ENCODE peak calls at places on chromosomes 3 and 15, in seven cellular contexts. One of them, this sample, is unnamed.

GRCh38 chr15:40871749-40872617 is 2.1 kb downstream of the RHOV start:
- DNase-seq in gastrocnemius medialis: no peak
- DNase-seq in H1: no peak
- DNase-seq in suprapubic skin: no peak
- DNase-seq in GM12892: no peak
- DNase-seq in GM12878: peak; percentile 76
- DNase-seq in lower leg skin: no peak
- DNase-seq in this sample: no peak

GRCh38 chr15:96553931-96554330 is 223.4 kb downstream of the NR2F2 start:
- DNase-seq in gastrocnemius medialis: no peak
- DNase-seq in H1: no peak
- DNase-seq in suprapubic skin: no peak
- DNase-seq in GM12892: no peak
- DNase-seq in GM12878: no peak
- DNase-seq in lower leg skin: no peak
- DNase-seq in this sample: no peak

GRCh38 chr3:47781326-47781684 is 388 bp downstream of the SMARCC1 start:
- DNase-seq in gastrocnemius medialis: peak; percentile 38
- DNase-seq in H1: no peak
- DNase-seq in suprapubic skin: peak; percentile 82
- DNase-seq in GM12892: peak; percentile 45
- DNase-seq in GM12878: no peak
- DNase-seq in lower leg skin: peak; percentile 51
- DNase-seq in this sample: peak; percentile 69

GRCh38 chr15:100918690-100919480 is at the start of gene LRRK1:
- DNase-seq in gastrocnemius medialis: no peak
- DNase-seq in H1: no peak
- DNase-seq in suprapubic skin: no peak
- DNase-seq in GM12892: peak; percentile 60
- DNase-seq in GM12878: no peak
- DNase-seq in lower leg skin: no peak
- DNase-seq in this sample: peak; percentile 28

GRCh38 chr3:42681361-42682038 is 3.8 kb upstream of the KLHL40 start:
- DNase-seq in gastrocnemius medialis: no peak
- DNase-seq in H1: no peak
- DNase-seq in suprapubic skin: peak; percentile 42
- DNase-seq in GM12892: no peak
- DNase-seq in GM12878: no peak
- DNase-seq in lower leg skin: no peak
- DNase-seq in this sample: no peak

GRCh38 chr15:29045717-29046116 is 159.9 kb downstream of the APBA2 start:
- DNase-seq in gastrocnemius medialis: no peak
- DNase-seq in H1: no peak
- DNase-seq in suprapubic skin: no peak
- DNase-seq in GM12892: no peak
- DNase-seq in GM12878: no peak
- DNase-seq in lower leg skin: no peak
- DNase-seq in this sample: no peak

GRCh38 chr3:42498791-42499477 is 3.5 kb upstream of the VIPR1 start:
- DNase-seq in gastrocnemius medialis: no peak
- DNase-seq in H1: no peak
- DNase-seq in suprapubic skin: peak; percentile 46
- DNase-seq in GM12892: no peak
- DNase-seq in GM12878: no peak
- DNase-seq in lower leg skin: peak; percentile 13
- DNase-seq in this sample: no peak

GRCh38 chr3:140522653-140523380 is 155.0 kb upstream of the TRIM42 start:
- DNase-seq in gastrocnemius medialis: no peak
- DNase-seq in H1: no peak
- DNase-seq in suprapubic skin: no peak
- DNase-seq in GM12892: no peak
- DNase-seq in GM12878: no peak
- DNase-seq in lower leg skin: no peak
- DNase-seq in this sample: no peak

GRCh38 chr15:80984856-80985255 is 4.8 kb downstream of the MESD start:
- DNase-seq in gastrocnemius medialis: no peak
- DNase-seq in H1: no peak
- DNase-seq in suprapubic skin: no peak
- DNase-seq in GM12892: no peak
- DNase-seq in GM12878: no peak
- DNase-seq in lower leg skin: peak; percentile 47
- DNase-seq in this sample: peak; percentile 54

GRCh38 chr3:42264399-42265058 is 1.5 kb downstream of the CCK start:
- DNase-seq in gastrocnemius medialis: peak; percentile 14
- DNase-seq in H1: no peak
- DNase-seq in suprapubic skin: no peak
- DNase-seq in GM12892: no peak
- DNase-seq in GM12878: no peak
- DNase-seq in lower leg skin: peak; percentile 33
- DNase-seq in this sample: no peak

GRCh38 chr3:45437388-45437787 is 49.0 kb downstream of the LARS2 start:
- DNase-seq in gastrocnemius medialis: no peak
- DNase-seq in H1: no peak
- DNase-seq in suprapubic skin: no peak
- DNase-seq in GM12892: no peak
- DNase-seq in GM12878: no peak
- DNase-seq in lower leg skin: no peak
- DNase-seq in this sample: no peak

GRCh38 chr3:191070201-191070600 is 128.8 kb upstream of the OSTN start:
- DNase-seq in gastrocnemius medialis: no peak
- DNase-seq in H1: no peak
- DNase-seq in suprapubic skin: no peak
- DNase-seq in GM12892: no peak
- DNase-seq in GM12878: no peak
- DNase-seq in lower leg skin: no peak
- DNase-seq in this sample: no peak

GRCh38 chr3:98966862-98967554 is 65.5 kb upstream of the DCBLD2 start:
- DNase-seq in gastrocnemius medialis: no peak
- DNase-seq in H1: no peak
- DNase-seq in suprapubic skin: no peak
- DNase-seq in GM12892: no peak
- DNase-seq in GM12878: no peak
- DNase-seq in lower leg skin: no peak
- DNase-seq in this sample: no peak

GRCh38 chr3:147298511-147298982 is 107.8 kb downstream of the ZIC4 start:
- DNase-seq in gastrocnemius medialis: no peak
- DNase-seq in H1: no peak
- DNase-seq in suprapubic skin: no peak
- DNase-seq in GM12892: no peak
- DNase-seq in GM12878: no peak
- DNase-seq in lower leg skin: peak; percentile 24
- DNase-seq in this sample: no peak

GRCh38 chr3:121718205-121718846 is 31.2 kb downstream of the GOLGB1 start:
- DNase-seq in gastrocnemius medialis: no peak
- DNase-seq in H1: no peak
- DNase-seq in suprapubic skin: no peak
- DNase-seq in GM12892: no peak
- DNase-seq in GM12878: no peak
- DNase-seq in lower leg skin: no peak
- DNase-seq in this sample: no peak

GRCh38 chr3:171615281-171615680 is 155.1 kb upstream of the TNIK start:
- DNase-seq in gastrocnemius medialis: no peak
- DNase-seq in H1: no peak
- DNase-seq in suprapubic skin: no peak
- DNase-seq in GM12892: no peak
- DNase-seq in GM12878: no peak
- DNase-seq in lower leg skin: no peak
- DNase-seq in this sample: no peak

GRCh38 chr3:112136959-112137693 is 4.1 kb upstream of the GCSAM start:
- DNase-seq in gastrocnemius medialis: no peak
- DNase-seq in H1: peak; percentile 27
- DNase-seq in suprapubic skin: no peak
- DNase-seq in GM12892: no peak
- DNase-seq in GM12878: no peak
- DNase-seq in lower leg skin: no peak
- DNase-seq in this sample: peak; percentile 23

GRCh38 chr15:66588537-66588936 is 22.7 kb upstream of the LCTL start:
- DNase-seq in gastrocnemius medialis: no peak
- DNase-seq in H1: no peak
- DNase-seq in suprapubic skin: no peak
- DNase-seq in GM12892: no peak
- DNase-seq in GM12878: no peak
- DNase-seq in lower leg skin: no peak
- DNase-seq in this sample: no peak
- TF ChIP-seq POLR2A in gastrocnemius medialis: no peak
- TF ChIP-seq POLR2A in H1: no peak
- TF ChIP-seq POLR2A in suprapubic skin: no peak
- TF ChIP-seq POLR2A in GM12892: no peak
- TF ChIP-seq POLR2A in GM12878: no peak
- TF ChIP-seq POLR2A in lower leg skin: no peak
- TF ChIP-seq POLR2A in this sample: no peak

GRCh38 chr3:58351920-58352319 is 19.2 kb downstream of the PXK start:
- DNase-seq in gastrocnemius medialis: no peak
- DNase-seq in H1: no peak
- DNase-seq in suprapubic skin: no peak
- DNase-seq in GM12892: no peak
- DNase-seq in GM12878: no peak
- DNase-seq in lower leg skin: no peak
- DNase-seq in this sample: no peak

GRCh38 chr3:58352624-58353023 is 19.9 kb downstream of the PXK start:
- DNase-seq in gastrocnemius medialis: no peak
- DNase-seq in H1: no peak
- DNase-seq in suprapubic skin: no peak
- DNase-seq in GM12892: no peak
- DNase-seq in GM12878: no peak
- DNase-seq in lower leg skin: no peak
- DNase-seq in this sample: no peak

GRCh38 chr3:58356054-58356453 is 23.4 kb downstream of the PXK start:
- DNase-seq in gastrocnemius medialis: no peak
- DNase-seq in H1: no peak
- DNase-seq in suprapubic skin: no peak
- DNase-seq in GM12892: no peak
- DNase-seq in GM12878: no peak
- DNase-seq in lower leg skin: no peak
- DNase-seq in this sample: no peak

GRCh38 chr3:58355174-58355573 is 22.5 kb downstream of the PXK start:
- DNase-seq in gastrocnemius medialis: no peak
- DNase-seq in H1: no peak
- DNase-seq in suprapubic skin: no peak
- DNase-seq in GM12892: no peak
- DNase-seq in GM12878: no peak
- DNase-seq in lower leg skin: no peak
- DNase-seq in this sample: no peak

GRCh38 chr3:58353722-58354553 is 21.2 kb downstream of the PXK start:
- DNase-seq in gastrocnemius medialis: no peak
- DNase-seq in H1: no peak
- DNase-seq in suprapubic skin: no peak
- DNase-seq in GM12892: no peak
- DNase-seq in GM12878: no peak
- DNase-seq in lower leg skin: no peak
- DNase-seq in this sample: no peak
- TF ChIP-seq POLR2A in gastrocnemius medialis: no peak
- TF ChIP-seq POLR2A in H1: no peak
- TF ChIP-seq POLR2A in suprapubic skin: no peak
- TF ChIP-seq POLR2A in GM12892: no peak
- TF ChIP-seq POLR2A in GM12878: peak; percentile 23
- TF ChIP-seq POLR2A in lower leg skin: no peak
- TF ChIP-seq POLR2A in this sample: no peak

GRCh38 chr3:195909645-195910498 is 1.5 kb upstream of the TNK2 start:
- DNase-seq in gastrocnemius medialis: peak; percentile 77
- DNase-seq in H1: no peak
- DNase-seq in suprapubic skin: peak; percentile 90
- DNase-seq in GM12892: peak; percentile 99
- DNase-seq in GM12878: no peak
- DNase-seq in lower leg skin: peak; percentile 69
- DNase-seq in this sample: peak; percentile 83
- TF ChIP-seq POLR2A in gastrocnemius medialis: peak; percentile 88
- TF ChIP-seq POLR2A in H1: no peak
- TF ChIP-seq POLR2A in suprapubic skin: peak; percentile 18
- TF ChIP-seq POLR2A in GM12892: peak; percentile 39
- TF ChIP-seq POLR2A in GM12878: peak; percentile 62
- TF ChIP-seq POLR2A in lower leg skin: no peak
- TF ChIP-seq POLR2A in this sample: no peak

DNA sequence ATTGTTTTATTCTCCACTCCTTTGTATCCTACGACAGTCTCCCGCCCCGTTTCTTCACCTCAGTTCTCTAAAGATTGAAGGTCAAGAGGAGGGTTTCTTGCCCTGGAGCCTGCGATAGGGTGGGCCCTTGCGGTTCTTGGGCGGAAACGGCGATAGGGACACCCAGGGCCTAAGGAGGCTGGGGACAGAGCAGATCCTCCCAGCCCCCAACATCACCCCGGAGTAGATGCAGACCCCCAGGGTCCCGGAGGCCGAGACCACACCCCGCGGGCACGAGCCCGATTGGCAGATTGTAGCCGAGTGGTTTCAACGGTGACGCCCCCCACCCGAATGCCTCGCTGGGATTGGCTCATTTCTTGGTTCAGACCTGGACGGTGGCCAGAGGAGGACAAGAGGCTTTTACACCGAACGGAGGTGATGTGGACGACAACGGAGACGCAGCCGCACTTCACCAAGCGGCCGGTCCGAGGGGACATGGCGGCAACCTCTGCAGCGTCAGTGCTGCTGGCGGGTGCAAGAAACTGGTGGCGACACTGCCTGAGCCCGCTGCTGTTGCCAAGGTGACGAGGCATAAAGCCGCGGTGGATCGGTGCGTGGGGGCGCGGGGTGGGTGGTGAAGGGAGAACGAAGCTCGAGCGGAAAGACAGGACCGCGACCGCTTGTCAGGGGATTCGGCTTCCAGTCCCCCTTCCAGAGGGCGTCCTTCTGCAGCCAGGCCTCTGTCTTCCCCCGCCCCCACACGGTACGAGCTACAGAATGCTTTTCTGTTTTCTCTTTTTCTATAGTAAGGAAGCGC is 19.0 kb upstream of the MCF2L2 start:
- DNase-seq in gastrocnemius medialis: peak; percentile 61
- DNase-seq in H1: peak; percentile 94
- DNase-seq in suprapubic skin: peak; percentile 88
- DNase-seq in GM12892: peak; percentile 43
- DNase-seq in GM12878: peak; percentile 43
- DNase-seq in lower leg skin: peak; percentile 69
- DNase-seq in this sample: peak; percentile 98
- TF ChIP-seq POLR2A in gastrocnemius medialis: peak; percentile 45
- TF ChIP-seq POLR2A in H1: peak; percentile 97
- TF ChIP-seq POLR2A in suprapubic skin: peak; percentile 26
- TF ChIP-seq POLR2A in GM12892: peak; percentile 68
- TF ChIP-seq POLR2A in GM12878: peak; percentile 92
- TF ChIP-seq POLR2A in lower leg skin: no peak
- TF ChIP-seq POLR2A in this sample: peak; percentile 97